ENCODE peak calls at places on chromosome 12, in seven cellular contexts. U, C, J, N, M, K and D are unnamed samples.

GRCh38 chr12:32051511-32052299 is 54.9 kb upstream of the BICD1 start:
- DNase-seq in U (no peak), C (peak), J (peak), N (peak), M (peak), K (no peak), D (peak)

GRCh38 chr12:68279227-68280054 is 26.0 kb upstream of the IL22 start:
- DNase-seq in U (no peak), C (no peak), J (peak), N (peak), M (peak), K (no peak), D (no peak)

GRCh38 chr12:52817699-52818238 is 3.9 kb upstream of the KRT4 start:
- DNase-seq in U (no peak), C (no peak), J (no peak), N (no peak), M (no peak), K (no peak), D (no peak)

GRCh38 chr12:89450922-89451321 is 73.7 kb downstream of the GALNT4 start:
- DNase-seq in U (no peak), C (peak), J (no peak), N (peak), M (no peak), K (no peak), D (peak)

GRCh38 chr12:114476159-114476558 is 70.2 kb upstream of the TBX5 start:
- DNase-seq in U (no peak), C (peak), J (peak), N (no peak), M (peak), K (no peak), D (peak)

GRCh38 chr12:44874981-44875416 is 1.1 kb downstream of the NELL2 start:
- DNase-seq in U (no peak), C (no peak), J (no peak), N (peak), M (no peak), K (no peak), D (peak)

GRCh38 chr12:107362960-107363359 is 269.6 kb upstream of the CRY1 start:
- DNase-seq in U (no peak), C (no peak), J (no peak), N (no peak), M (no peak), K (no peak), D (no peak)

GRCh38 chr12:71303199-71303598 is 136.4 kb upstream of the LGR5 start:
- DNase-seq in U (no peak), C (no peak), J (no peak), N (no peak), M (no peak), K (no peak), D (no peak)

GRCh38 chr12:114011711-114012110 is 45.6 kb upstream of the RBM19 start:
- DNase-seq in U (no peak), C (no peak), J (no peak), N (no peak), M (no peak), K (no peak), D (no peak)

GRCh38 chr12:34393821-34394150 is 371.5 kb downstream of the ALG10 start:
- DNase-seq in U (peak), C (no peak), J (peak), N (no peak), M (no peak), K (peak), D (no peak)

GRCh38 chr12:18483723-18484325 is 222.5 kb downstream of the PIK3C2G start:
- DNase-seq in U (no peak), C (no peak), J (no peak), N (no peak), M (no peak), K (no peak), D (no peak)

GRCh38 chr12:108375986-108376663 is 37.0 kb upstream of the CMKLR1 start:
- DNase-seq in U (no peak), C (no peak), J (no peak), N (no peak), M (no peak), K (no peak), D (peak)

GRCh38 chr12:108301346-108301745 is 37.8 kb downstream of the CMKLR1 start:
- DNase-seq in U (no peak), C (no peak), J (no peak), N (no peak), M (no peak), K (peak), D (no peak)

GRCh38 chr12:61490732-61491498 is 769.3 kb upstream of the USP15 start:
- DNase-seq in U (no peak), C (no peak), J (no peak), N (no peak), M (no peak), K (no peak), D (peak)

GRCh38 chr12:91926810-91927209 is 218.8 kb downstream of the BTG1 start:
- DNase-seq in U (no peak), C (peak), J (no peak), N (peak), M (peak), K (no peak), D (peak)

GRCh38 chr12:46492471-46493351 is 120.1 kb upstream of the SLC38A2 start:
- DNase-seq in U (no peak), C (peak), J (no peak), N (peak), M (peak), K (no peak), D (peak)

GRCh38 chr12:26283617-26284016 is 88.2 kb downstream of the SSPN start:
- DNase-seq in U (no peak), C (no peak), J (no peak), N (no peak), M (no peak), K (no peak), D (no peak)

GRCh38 chr12:131784909-131785762 is 43.1 kb upstream of the MMP17 start:
- DNase-seq in U (no peak), C (no peak), J (no peak), N (no peak), M (no peak), K (no peak), D (peak)

GRCh38 chr12:85277900-85278597 is 2.0 kb upstream of the ALX1 start:
- DNase-seq in U (no peak), C (no peak), J (no peak), N (no peak), M (no peak), K (peak), D (no peak)

GRCh38 chr12:80432061-80432460 is 12.0 kb upstream of the PTPRQ start:
- DNase-seq in U (no peak), C (no peak), J (no peak), N (no peak), M (no peak), K (no peak), D (no peak)

GRCh38 chr12:51922762-51923505 is 15.6 kb downstream of the ACVRL1 start:
- DNase-seq in U (no peak), C (no peak), J (no peak), N (peak), M (no peak), K (peak), D (peak)

GRCh38 chr12:103745962-103746361 is 95.1 kb downstream of the NT5DC3 start:
- DNase-seq in U (no peak), C (no peak), J (no peak), N (no peak), M (no peak), K (no peak), D (no peak)

GRCh38 chr12:52087961-52088820 is 8.7 kb downstream of the SMIM41 start:
- DNase-seq in U (no peak), C (no peak), J (no peak), N (no peak), M (no peak), K (no peak), D (no peak)

GRCh38 chr12:131642101-131642540 is 68.8 kb upstream of the SFSWAP start:
- DNase-seq in U (no peak), C (no peak), J (peak), N (peak), M (no peak), K (no peak), D (no peak)

GRCh38 chr12:108773798-108774788 is 42.8 kb upstream of the CORO1C start:
- DNase-seq in U (peak), C (peak), J (no peak), N (peak), M (peak), K (peak), D (peak)

GRCh38 chr12:64780531-64781373 is 21.5 kb upstream of the GNS start:
- DNase-seq in U (peak), C (no peak), J (peak), N (peak), M (peak), K (peak), D (peak)

GRCh38 chr12:10368206-10369171 is 21.4 kb downstream of the KLRK1 start:
- DNase-seq in U (no peak), C (no peak), J (no peak), N (no peak), M (no peak), K (no peak), D (no peak)

DNA sequence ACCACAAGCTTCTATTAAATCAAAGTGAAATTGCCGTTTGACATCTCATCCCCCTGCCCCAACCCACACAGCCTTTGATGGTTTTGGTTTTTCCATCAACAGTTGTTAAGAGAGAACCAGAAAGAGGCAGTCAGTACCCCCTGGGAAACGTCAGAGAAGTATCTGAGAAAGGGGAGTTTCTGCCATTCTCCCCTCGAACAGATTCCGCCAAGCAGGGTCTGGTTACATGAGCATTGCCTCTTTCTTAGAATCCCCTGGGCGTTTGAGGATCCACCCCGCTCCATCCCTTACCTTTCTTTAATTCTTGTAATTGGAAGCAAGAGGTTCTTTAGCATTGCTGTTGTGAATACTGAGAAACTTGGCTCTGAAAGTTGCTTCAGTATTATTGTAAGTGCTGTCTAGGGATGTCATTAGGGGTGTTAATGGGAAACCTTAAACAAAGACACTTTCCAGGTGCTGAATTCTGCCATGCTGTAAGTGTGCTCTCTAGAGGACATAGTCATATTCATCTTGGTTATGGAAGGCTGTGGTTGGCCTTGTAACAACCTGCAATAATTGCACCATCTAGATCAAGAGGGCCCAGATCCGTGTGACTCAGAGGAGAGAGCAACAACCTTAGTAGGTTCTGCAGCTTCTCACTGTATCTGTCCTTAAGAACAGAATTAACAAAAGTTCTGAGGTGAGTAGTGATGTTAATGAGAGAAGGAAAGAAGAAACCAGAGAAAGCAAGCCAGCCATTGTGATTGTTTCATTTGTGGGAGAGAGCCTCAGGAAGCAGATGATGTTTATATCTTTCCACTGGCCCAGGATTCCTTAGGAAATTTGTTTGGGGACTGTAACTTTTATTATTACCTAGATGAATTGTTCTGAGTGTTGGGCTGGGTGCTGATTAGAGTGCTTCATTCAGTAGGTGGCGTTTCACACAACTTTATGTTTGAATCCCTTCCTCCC is 8.9 kb downstream of the TMBIM6 start:
- DNase-seq in U (no peak), C (no peak), J (no peak), N (peak), M (peak), K (no peak), D (peak)
- H3K27ac ChIP-seq in U (peak), C (peak), J (peak), N (no peak), M (peak), K (no peak), D (peak)

GRCh38 chr12:6346942-6347341 is 5.1 kb upstream of the TNFRSF1A start:
- DNase-seq in U (no peak), C (no peak), J (no peak), N (no peak), M (no peak), K (no peak), D (no peak)
- H3K27ac ChIP-seq in U (peak), C (no peak), J (no peak), N (no peak), M (peak), K (peak), D (no peak)

GRCh38 chr12:98908866-98909265 is 263.8 kb downstream of the APAF1 start:
- DNase-seq in U (no peak), C (no peak), J (no peak), N (no peak), M (no peak), K (no peak), D (no peak)

GRCh38 chr12:98903875-98904274 is 258.8 kb downstream of the APAF1 start:
- DNase-seq in U (no peak), C (no peak), J (no peak), N (no peak), M (no peak), K (no peak), D (no peak)

GRCh38 chr12:98911396-98911795 is 266.3 kb downstream of the APAF1 start:
- DNase-seq in U (no peak), C (no peak), J (no peak), N (no peak), M (no peak), K (no peak), D (no peak)

GRCh38 chr12:98912401-98912800 is 267.3 kb downstream of the APAF1 start:
- DNase-seq in U (no peak), C (no peak), J (no peak), N (no peak), M (no peak), K (no peak), D (no peak)

GRCh38 chr12:98909749-98910148 is 264.7 kb downstream of the APAF1 start:
- DNase-seq in U (no peak), C (no peak), J (no peak), N (no peak), M (no peak), K (no peak), D (no peak)
- H3K27ac ChIP-seq in U (no peak), C (no peak), J (no peak), N (no peak), M (no peak), K (no peak), D (no peak)

DNA sequence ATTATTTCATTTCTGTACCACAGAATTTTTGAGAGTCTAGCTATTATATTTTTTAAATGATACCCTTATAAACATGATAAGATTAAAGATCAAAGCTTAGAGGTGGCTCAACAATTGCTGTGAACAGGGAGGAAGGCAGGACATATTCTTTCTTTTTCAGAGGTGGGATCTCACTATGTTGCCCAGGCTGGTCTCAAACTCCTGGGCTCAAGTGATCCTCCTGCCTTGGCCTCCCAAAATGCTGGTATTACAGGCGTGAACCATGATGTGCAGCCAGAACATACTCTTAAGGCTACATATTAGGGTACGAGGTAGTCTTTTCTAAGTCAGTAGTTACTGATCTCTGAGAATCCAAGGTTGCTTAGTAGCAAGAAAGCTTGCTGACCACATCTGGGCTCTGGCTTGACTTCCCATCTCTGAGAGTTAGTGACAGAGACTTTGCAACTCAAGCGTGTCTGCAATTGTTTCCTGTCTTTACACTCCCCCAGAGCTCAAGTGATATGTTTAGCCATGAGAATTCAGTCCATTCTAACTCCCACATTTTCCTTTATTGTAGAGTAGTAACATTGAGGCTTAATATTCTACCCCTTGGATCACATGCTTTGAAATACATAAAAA is 8.6 kb downstream of the RAB5B start:
- DNase-seq in U (no peak), C (no peak), J (no peak), N (no peak), M (no peak), K (no peak), D (no peak)
- H3K27ac ChIP-seq in U (no peak), C (no peak), J (peak), N (no peak), M (no peak), K (no peak), D (no peak)

GRCh38 chr12:96258451-96258933 is 64.3 kb downstream of the ELK3 start:
- DNase-seq in U (peak), C (no peak), J (no peak), N (peak), M (no peak), K (no peak), D (peak)

GRCh38 chr12:96257550-96258392 is 63.6 kb downstream of the ELK3 start:
- DNase-seq in U (no peak), C (no peak), J (no peak), N (peak), M (no peak), K (no peak), D (peak)

GRCh38 chr12:96263449-96263902 is 69.3 kb downstream of the ELK3 start:
- DNase-seq in U (no peak), C (no peak), J (no peak), N (peak), M (peak), K (no peak), D (no peak)

GRCh38 chr12:96260644-96261043 is 66.5 kb downstream of the ELK3 start:
- DNase-seq in U (no peak), C (no peak), J (no peak), N (no peak), M (no peak), K (no peak), D (no peak)

DNA sequence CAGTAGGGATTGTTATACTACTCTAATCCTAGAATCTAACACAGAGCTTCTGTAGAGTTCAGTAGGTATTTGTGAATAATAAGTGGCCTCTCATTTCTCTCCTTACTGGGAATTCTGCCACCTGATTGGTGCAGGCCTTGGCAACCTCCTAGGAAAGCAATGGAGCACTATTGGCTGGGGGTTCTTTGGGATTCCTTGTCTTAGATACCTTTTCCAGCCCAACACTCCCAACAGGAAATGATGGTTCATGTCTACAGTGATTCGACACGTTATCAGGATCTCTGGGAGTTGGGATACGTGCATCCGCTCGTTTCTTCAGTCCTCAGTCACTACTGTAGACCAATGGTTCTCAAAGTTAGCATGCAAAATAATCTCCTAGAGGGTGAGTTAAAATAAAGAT is 67.4 kb downstream of the ELK3 start:
- DNase-seq in U (no peak), C (no peak), J (no peak), N (peak), M (no peak), K (no peak), D (no peak)
- H3K27ac ChIP-seq in U (no peak), C (no peak), J (no peak), N (peak), M (no peak), K (no peak), D (peak)